ENCODE peak calls at places on chromosomes 16 and 17, in four cellular contexts. X is HFF-Myc, Q is GM10248, Z is endodermal cell. B is an unnamed sample.

GRCh38 chr17:55159251-55159650 is 105.5 kb upstream of the HLF start:
- DNase-seq in Z (no peak), X (no peak), Q (no peak), B (no peak)

GRCh38 chr16:53726625-53727024 is 22.7 kb downstream of the FTO start:
- DNase-seq in X (no peak), Q (no peak), Z (no peak), B (no peak)

GRCh38 chr16:83906690-83907089 is 7.8 kb downstream of the MLYCD start:
- DNase-seq in Z (no peak), X (no peak), Q (no peak), B (no peak)

GRCh38 chr17:352421-353212 is at the start of gene RPH3AL:
- DNase-seq in Q (no peak), X (no peak), Z (peak; percentile 88), B (no peak)

GRCh38 chr17:62761884-62762283 is 46.2 kb downstream of the MARCHF10 start:
- DNase-seq in Q (no peak), X (no peak), Z (peak; percentile 94), B (no peak)

GRCh38 chr17:33112763-33113162 is 121.1 kb downstream of the SPACA3 start:
- DNase-seq in Z (no peak), Q (no peak), X (no peak), B (no peak)

GRCh38 chr16:61820398-61820797 is 215.8 kb downstream of the CDH8 start:
- DNase-seq in Z (no peak), Q (no peak), X (no peak), B (no peak)

GRCh38 chr16:83744521-83744981 is 63.2 kb upstream of the HSBP1 start:
- DNase-seq in Q (peak; percentile 49), Z (peak; percentile 67), X (no peak), B (no peak)

GRCh38 chr17:38871247-38871991 is 1.6 kb downstream of the LASP1 start:
- DNase-seq in X (no peak), Z (peak; percentile 91), Q (peak; percentile 66), B (no peak)
- TF ChIP-seq CTCF in X (no peak), Z (no peak), Q (peak; percentile 44), B (no peak)

GRCh38 chr16:6012716-6013115 is 915.1 kb upstream of the EEF2KMT start:
- DNase-seq in X (no peak), Q (no peak), Z (no peak), B (no peak)

GRCh38 chr16:6018848-6019489 is 921.4 kb upstream of the EEF2KMT start:
- DNase-seq in Q (no peak), X (no peak), Z (peak; percentile 72), B (no peak)

GRCh38 chr16:6019490-6019991 is 921.9 kb upstream of the EEF2KMT start:
- DNase-seq in Z (peak; percentile 83), Q (no peak), X (no peak), B (no peak)

GRCh38 chr16:6020162-6020980 is 922.8 kb upstream of the EEF2KMT start:
- DNase-seq in Z (peak; percentile 65), Q (no peak), X (no peak), B (no peak)

GRCh38 chr16:6016530-6017184 is 919.1 kb upstream of the EEF2KMT start:
- DNase-seq in Q (no peak), Z (peak; percentile 69), X (no peak), B (no peak)
- TF ChIP-seq CTCF in Q (peak; percentile 27), Z (peak; percentile 86), X (no peak), B (no peak)

GRCh38 chr17:15335446-15335845 is 6.0 kb downstream of the TEKT3 start:
- DNase-seq in Z (no peak), Q (no peak), X (no peak), B (no peak)

GRCh38 chr17:15334266-15334665 is 7.1 kb downstream of the TEKT3 start:
- DNase-seq in Q (no peak), X (no peak), Z (no peak), B (no peak)

GRCh38 chr17:15332338-15332737 is 9.1 kb downstream of the TEKT3 start:
- DNase-seq in X (no peak), Q (no peak), Z (peak; percentile 90), B (no peak)
- TF ChIP-seq CTCF in X (no peak), Q (no peak), Z (no peak), B (no peak)

GRCh38 chr16:87316923-87317765 is at the start of gene C16orf95:
- DNase-seq in Z (peak; percentile 99), Q (peak; percentile 99), X (peak; percentile 85), B (peak; percentile 86)
- TF ChIP-seq CTCF in Z (peak; percentile 71), Q (peak; percentile 58), X (peak; percentile 60), B (peak; percentile 68)

GRCh38 chr17:38453951-38454421 is 25.7 kb downstream of the ARHGAP23 start:
- DNase-seq in Z (peak; percentile 77), X (no peak), Q (no peak), B (no peak)

GRCh38 chr17:38455288-38455915 is 27.1 kb downstream of the ARHGAP23 start:
- DNase-seq in Z (peak; percentile 81), Q (no peak), X (no peak), B (no peak)

GRCh38 chr17:38454528-38454927 is 26.3 kb downstream of the ARHGAP23 start:
- DNase-seq in X (no peak), Q (no peak), Z (no peak), B (no peak)

GRCh38 chr17:38457577-38458371 is 29.5 kb downstream of the ARHGAP23 start:
- DNase-seq in Q (no peak), X (no peak), Z (no peak), B (no peak)

DNA sequence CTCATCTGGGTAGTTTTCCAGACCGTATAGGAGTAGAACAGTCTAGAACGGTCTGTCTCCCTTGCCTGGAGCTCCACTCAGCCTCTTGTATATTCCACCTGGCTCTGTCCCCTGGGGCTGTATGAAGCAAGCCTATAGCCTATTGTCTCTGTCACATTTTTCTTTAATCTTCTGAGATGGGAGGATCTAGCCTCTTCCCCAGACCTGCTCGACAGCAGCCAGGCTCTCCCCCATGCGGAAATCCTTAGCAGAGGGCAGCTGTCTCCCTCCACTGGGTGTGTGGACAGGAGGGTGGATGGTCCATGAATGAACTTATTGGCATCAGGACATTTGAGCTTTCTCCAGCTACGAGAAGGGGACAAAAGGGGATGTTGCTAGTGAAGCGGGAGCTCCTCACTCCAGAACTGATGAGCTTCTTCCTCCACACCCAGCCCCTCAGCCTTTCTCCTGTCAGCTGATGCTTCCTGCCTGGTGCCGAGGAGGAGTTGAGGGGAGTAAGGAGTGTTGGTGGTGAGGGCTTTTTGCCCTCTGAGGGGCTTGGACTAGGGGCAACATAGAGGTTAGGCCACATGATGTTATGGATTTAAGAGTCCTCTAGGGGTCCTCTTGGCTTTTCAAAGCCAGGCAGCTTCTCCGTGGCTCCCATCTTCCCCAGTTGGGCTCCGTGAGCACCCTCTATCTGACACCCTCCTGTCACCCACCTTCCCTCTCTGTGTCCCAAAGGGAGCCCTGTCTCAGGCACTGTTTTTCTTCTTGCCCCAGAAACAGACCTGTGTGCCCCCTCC is 28.0 kb downstream of the ARHGAP23 start:
- DNase-seq in X (no peak), Z (peak; percentile 77), Q (no peak), B (no peak)
- TF ChIP-seq CTCF in X (peak; percentile 49), Z (peak; percentile 71), Q (no peak), B (peak; percentile 33)

DNA sequence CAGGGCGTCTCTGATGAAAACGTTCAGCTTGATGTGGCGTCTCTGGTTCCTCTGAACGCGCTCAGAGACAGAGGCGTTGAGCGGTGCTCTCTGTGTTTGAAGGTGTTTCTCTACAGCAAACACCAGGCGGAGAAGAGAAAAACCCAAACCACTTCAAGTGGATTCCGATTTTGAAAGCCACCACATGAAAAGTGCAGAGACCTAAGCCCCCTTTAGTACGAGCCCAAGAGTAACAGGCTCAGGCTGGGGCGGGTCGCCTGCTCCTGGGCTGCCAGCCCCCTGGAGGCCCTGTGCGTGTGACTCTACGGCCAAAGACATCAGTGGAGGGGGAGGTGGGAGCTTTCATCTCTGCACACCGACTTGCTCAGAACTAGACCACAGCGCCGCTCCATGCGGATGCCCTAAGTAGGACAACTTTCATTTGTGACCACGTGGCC is 328.4 kb downstream of the MAF start:
- DNase-seq in Z (no peak), X (no peak), Q (no peak), B (no peak)
- TF ChIP-seq CTCF in Z (no peak), X (no peak), Q (no peak), B (no peak)

GRCh38 chr17:39662551-39663339 is 2.4 kb upstream of the TCAP start:
- DNase-seq in Z (no peak), Q (no peak), X (no peak), B (no peak)
- TF ChIP-seq CTCF in Z (no peak), Q (no peak), X (no peak), B (no peak)

DNA sequence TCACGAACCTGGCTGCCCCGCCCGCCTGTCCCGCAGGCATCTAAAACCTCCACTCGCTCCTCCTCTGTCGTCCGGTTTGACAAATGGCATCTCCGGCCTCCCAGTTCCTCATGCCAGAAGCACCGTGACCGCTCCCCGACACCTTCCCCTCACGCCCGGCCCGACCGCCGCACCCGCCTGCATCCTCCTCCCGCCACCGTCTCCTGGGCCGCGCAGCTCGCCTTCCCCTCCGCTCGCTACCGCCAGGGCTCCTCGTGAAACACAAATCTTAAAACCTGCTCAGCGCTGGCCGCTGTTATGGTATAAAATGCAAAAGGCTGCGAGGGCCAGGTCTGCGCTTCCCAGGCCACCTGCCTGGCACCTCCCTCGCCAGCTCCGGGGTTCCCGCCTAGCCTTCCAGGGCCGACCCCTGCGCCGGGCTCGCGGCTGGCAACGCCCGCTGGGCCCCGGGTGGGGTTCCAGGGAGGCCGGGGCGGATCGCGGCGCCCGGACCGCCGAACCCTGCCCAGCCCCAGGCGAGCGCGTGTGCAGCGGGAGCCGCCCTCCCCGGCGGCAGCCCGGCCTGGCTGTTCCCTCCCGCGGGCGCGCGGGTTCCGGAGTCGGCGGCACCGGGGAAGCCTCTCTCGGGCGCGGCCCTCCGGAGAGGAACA is 488 bp downstream of the SPSB3 start:
- DNase-seq in Q (no peak), X (no peak), Z (peak; percentile 75), B (no peak)
- TF ChIP-seq CTCF in Q (no peak), X (no peak), Z (peak; percentile 51), B (no peak)

GRCh38 chr17:9928601-9929341 is 23.7 kb upstream of the RCVRN start:
- DNase-seq in Z (peak; percentile 91), Q (no peak), X (peak; percentile 52), B (no peak)
- TF ChIP-seq CTCF in Z (peak; percentile 81), Q (no peak), X (peak; percentile 67), B (peak; percentile 14)

DNA sequence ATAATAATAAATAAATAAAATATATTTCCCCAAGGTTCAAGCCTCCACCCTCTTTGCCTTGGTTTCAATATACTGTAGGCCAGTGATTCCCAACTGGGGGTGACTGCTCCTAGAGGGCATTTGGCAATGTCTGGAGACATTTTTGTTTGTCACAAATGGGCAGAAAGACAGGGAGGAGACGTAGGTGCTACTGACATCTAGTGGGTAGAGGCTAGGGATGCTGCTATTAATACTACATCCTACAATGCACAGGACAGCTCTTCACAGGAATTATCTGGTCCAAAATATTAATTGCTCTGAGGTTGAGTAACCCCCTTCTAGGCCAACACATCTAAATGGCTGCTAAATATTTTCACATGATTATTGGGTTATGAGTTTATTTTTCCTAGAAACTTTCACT is 12.8 kb upstream of the PRR14 start:
- DNase-seq in Q (no peak), Z (peak; percentile 67), X (peak; percentile 44), B (no peak)
- TF ChIP-seq CTCF in Q (peak; percentile 41), Z (peak; percentile 76), X (peak; percentile 56), B (peak; percentile 59)